ENCODE peak calls at places on chromosome X, in five cellular contexts. C is pancreas, Q is adrenal gland, P is uterus, G is ascending aorta. E is an unnamed sample.

GRCh38 chrX:12563121-12563520 is 228.1 kb upstream of the PRPS2 start:
- DNase-seq in C (no peak), Q (no peak), P (no peak), G (no peak), E (no peak)

GRCh38 chrX:2391869-2392606 is 108.7 kb downstream of the DHRSX start:
- DNase-seq in C (no peak), Q (peak), P (no peak), G (no peak), E (no peak)

GRCh38 chrX:52363247-52363883 is 5.5 kb upstream of the XAGE2 start:
- DNase-seq in C (no peak), Q (no peak), P (no peak), G (no peak), E (no peak)

GRCh38 chrX:68995780-68996551 is 167.1 kb downstream of the EFNB1 start:
- DNase-seq in C (peak), Q (peak), P (peak), G (no peak), E (no peak)

GRCh38 chrX:48835524-48836329 is at the start of gene PCSK1N:
- DNase-seq in C (no peak), Q (no peak), P (no peak), G (no peak), E (no peak)

GRCh38 chrX:49850028-49850427 is 20.9 kb downstream of the PAGE4 start:
- DNase-seq in C (no peak), Q (no peak), P (no peak), G (no peak), E (no peak)

GRCh38 chrX:9278475-9279270 is 186.2 kb upstream of the TBL1X start:
- DNase-seq in C (no peak), Q (no peak), P (no peak), G (no peak), E (no peak)

GRCh38 chrX:47707031-47707780 is 48.2 kb upstream of the UXT start:
- DNase-seq in C (no peak), Q (no peak), P (no peak), G (no peak), E (no peak)

GRCh38 chrX:115399306-115399705 is 109.8 kb downstream of the LUZP4 start:
- DNase-seq in C (no peak), Q (no peak), P (no peak), G (no peak), E (no peak)

GRCh38 chrX:33339219-33339618 is 127.9 kb upstream of the DMD start:
- DNase-seq in C (no peak), Q (no peak), P (no peak), G (no peak), E (no peak)

GRCh38 chrX:80766916-80767315 is 42.8 kb downstream of the BRWD3 start:
- DNase-seq in C (no peak), Q (no peak), P (no peak), G (no peak), E (no peak)

GRCh38 chrX:13046035-13046851 is 1.8 kb upstream of the FAM9C start:
- DNase-seq in C (no peak), Q (no peak), P (no peak), G (no peak), E (no peak)

GRCh38 chrX:38275615-38276014 is 51.7 kb downstream of the RPGR start:
- DNase-seq in C (no peak), Q (no peak), P (no peak), G (no peak), E (no peak)

GRCh38 chrX:151391722-151392121 is 5.3 kb upstream of the VMA21 start:
- DNase-seq in C (peak), Q (no peak), P (no peak), G (no peak), E (no peak)

GRCh38 chrX:45445745-45446412 is 245.2 kb upstream of the DIPK2B start:
- DNase-seq in C (no peak), Q (no peak), P (no peak), G (no peak), E (no peak)

GRCh38 chrX:40172980-40173661 is 75.4 kb upstream of the BCOR start:
- DNase-seq in C (no peak), Q (no peak), P (no peak), G (no peak), E (no peak)

GRCh38 chrX:44017726-44018125 is 44.5 kb upstream of the NDP start:
- DNase-seq in C (no peak), Q (no peak), P (no peak), G (no peak), E (no peak)

GRCh38 chrX:134423606-134424005 is 36.4 kb upstream of the HPRT1 start:
- DNase-seq in C (no peak), Q (no peak), P (no peak), G (no peak), E (no peak)

DNA sequence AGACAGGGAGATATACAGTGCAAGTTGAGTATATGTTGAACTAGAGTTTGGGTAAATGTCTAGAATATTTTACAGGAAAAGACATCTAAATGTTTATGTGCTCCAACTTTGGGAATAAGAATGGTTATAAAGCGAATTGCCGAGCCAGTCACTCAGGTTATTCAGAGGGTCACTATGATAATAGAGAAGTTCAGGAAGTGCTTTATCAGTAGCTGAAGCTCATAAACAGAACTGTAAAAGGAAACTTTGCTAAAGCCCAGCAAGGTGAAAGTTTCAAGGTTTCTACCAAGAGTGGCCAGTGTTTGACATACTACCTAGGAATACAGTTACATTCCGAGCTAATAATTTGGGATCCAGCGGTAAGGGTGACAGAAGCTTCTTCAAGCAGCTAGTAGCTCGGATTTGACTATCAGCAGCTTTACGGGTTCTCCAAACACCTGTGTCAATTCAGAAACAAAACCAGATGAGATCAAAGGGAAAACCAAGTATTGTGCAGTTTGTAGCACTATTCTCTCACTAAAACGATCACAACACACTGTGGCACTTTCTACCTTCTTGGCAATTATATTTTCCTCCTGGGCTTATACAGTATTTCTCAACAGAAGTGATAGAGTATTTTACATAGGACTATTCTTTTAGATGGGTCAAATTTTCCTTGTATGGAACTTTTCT is 17.2 kb upstream of the BCLAF3 start:
- DNase-seq in C (no peak), Q (no peak), P (no peak), G (no peak), E (no peak)
- H3K27ac ChIP-seq in C (no peak), Q (no peak), P (no peak), G (no peak), E (no peak)

DNA sequence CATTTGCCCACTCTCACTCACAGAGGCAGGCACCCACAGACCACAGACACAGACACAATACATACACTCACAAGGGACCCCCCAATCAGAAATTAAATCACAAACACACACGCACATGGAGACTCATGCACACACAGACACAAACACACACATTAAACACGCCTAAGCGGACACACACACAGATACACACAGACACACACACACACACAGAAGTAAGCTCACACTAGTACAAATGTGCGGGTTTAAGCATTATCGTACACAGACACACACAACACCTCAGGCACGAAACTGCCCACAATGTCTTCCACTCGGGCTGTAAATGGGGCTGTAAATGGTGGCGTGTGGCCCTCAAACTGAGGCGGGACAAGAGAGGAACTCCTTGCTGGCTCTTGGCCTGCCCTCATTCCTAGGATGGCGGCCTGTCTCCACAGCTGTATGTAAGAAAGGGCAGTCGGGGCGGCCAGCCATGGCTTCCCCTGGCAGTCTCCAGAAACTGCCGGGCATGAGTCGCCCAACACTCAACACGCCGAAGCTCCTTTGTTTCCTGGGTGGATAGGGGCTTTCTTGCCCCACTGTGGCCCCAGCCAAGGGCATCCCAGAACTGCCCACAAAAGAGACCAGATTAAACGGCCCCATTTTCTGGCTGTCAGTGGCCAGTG is 53.9 kb downstream of the NBDY start:
- DNase-seq in C (peak), Q (peak), P (no peak), G (no peak), E (peak)
- H3K27ac ChIP-seq in C (peak), Q (peak), P (peak), G (peak), E (no peak)

GRCh38 chrX:71604796-71605568 is 13.3 kb downstream of the CXCR3 start:
- DNase-seq in C (no peak), Q (no peak), P (no peak), G (no peak), E (no peak)
- H3K27ac ChIP-seq in C (no peak), Q (no peak), P (no peak), G (no peak), E (no peak)

GRCh38 chrX:153727108-153727931 is 2.7 kb downstream of the ABCD1 start:
- DNase-seq in C (peak), Q (peak), P (peak), G (no peak), E (no peak)
- H3K27ac ChIP-seq in C (peak), Q (peak), P (peak), G (peak), E (peak)